ENCODE peak calls at places on chromosome 5, in eight cellular contexts. One of them, this sample, is unnamed.

GRCh38 chr5:68331202-68332108 is 115.9 kb downstream of the PIK3R1 start:
- DNase-seq in heart left ventricle: no peak
- DNase-seq in suprapubic skin: no peak
- DNase-seq in HCT116: no peak
- DNase-seq in A549: no peak
- DNase-seq in lower leg skin: no peak
- DNase-seq in Peyer's patch: no peak
- DNase-seq in GM12892: no peak
- DNase-seq in this sample: no peak

GRCh38 chr5:175712681-175713085 is 54.8 kb downstream of the HRH2 start:
- DNase-seq in suprapubic skin: peak; percentile 26
- DNase-seq in A549: no peak
- DNase-seq in HCT116: no peak
- DNase-seq in lower leg skin: peak; percentile 69
- DNase-seq in heart left ventricle: no peak
- DNase-seq in GM12892: no peak
- DNase-seq in Peyer's patch: peak; percentile 30
- DNase-seq in this sample: no peak

GRCh38 chr5:168307022-168307421 is 15.6 kb downstream of the WWC1 start:
- DNase-seq in GM12892: no peak
- DNase-seq in heart left ventricle: no peak
- DNase-seq in lower leg skin: no peak
- DNase-seq in A549: no peak
- DNase-seq in Peyer's patch: no peak
- DNase-seq in suprapubic skin: no peak
- DNase-seq in HCT116: no peak
- DNase-seq in this sample: no peak

GRCh38 chr5:53426878-53427277 is 53.6 kb upstream of the FST start:
- DNase-seq in lower leg skin: no peak
- DNase-seq in GM12892: no peak
- DNase-seq in heart left ventricle: no peak
- DNase-seq in HCT116: no peak
- DNase-seq in Peyer's patch: no peak
- DNase-seq in A549: no peak
- DNase-seq in suprapubic skin: no peak
- DNase-seq in this sample: peak; percentile 13

GRCh38 chr5:34666392-34667080 is 10.4 kb downstream of the RAI14 start:
- DNase-seq in lower leg skin: no peak
- DNase-seq in GM12892: no peak
- DNase-seq in heart left ventricle: no peak
- DNase-seq in Peyer's patch: no peak
- DNase-seq in A549: no peak
- DNase-seq in HCT116: no peak
- DNase-seq in suprapubic skin: no peak
- DNase-seq in this sample: no peak

GRCh38 chr5:100667021-100667671 is 132.0 kb downstream of the FAM174A start:
- DNase-seq in heart left ventricle: no peak
- DNase-seq in suprapubic skin: no peak
- DNase-seq in Peyer's patch: no peak
- DNase-seq in lower leg skin: no peak
- DNase-seq in HCT116: no peak
- DNase-seq in A549: no peak
- DNase-seq in GM12892: no peak
- DNase-seq in this sample: no peak

GRCh38 chr5:56039985-56040384 is 45.2 kb upstream of the IL6ST start:
- DNase-seq in lower leg skin: no peak
- DNase-seq in A549: no peak
- DNase-seq in GM12892: no peak
- DNase-seq in HCT116: no peak
- DNase-seq in heart left ventricle: no peak
- DNase-seq in suprapubic skin: no peak
- DNase-seq in Peyer's patch: no peak
- DNase-seq in this sample: no peak

GRCh38 chr5:157290981-157291711 is 25.2 kb downstream of the CYFIP2 start:
- DNase-seq in HCT116: no peak
- DNase-seq in lower leg skin: no peak
- DNase-seq in GM12892: no peak
- DNase-seq in suprapubic skin: no peak
- DNase-seq in Peyer's patch: peak; percentile 77
- DNase-seq in A549: peak; percentile 54
- DNase-seq in heart left ventricle: no peak
- DNase-seq in this sample: no peak

GRCh38 chr5:43772601-43773031 is 169.6 kb downstream of the NNT start:
- DNase-seq in GM12892: no peak
- DNase-seq in heart left ventricle: no peak
- DNase-seq in lower leg skin: no peak
- DNase-seq in A549: no peak
- DNase-seq in Peyer's patch: no peak
- DNase-seq in suprapubic skin: no peak
- DNase-seq in HCT116: peak; percentile 44
- DNase-seq in this sample: peak; percentile 85

GRCh38 chr5:108212775-108213346 is 169.0 kb downstream of the FBXL17 start:
- DNase-seq in GM12892: no peak
- DNase-seq in A549: no peak
- DNase-seq in heart left ventricle: no peak
- DNase-seq in Peyer's patch: no peak
- DNase-seq in suprapubic skin: no peak
- DNase-seq in lower leg skin: no peak
- DNase-seq in HCT116: no peak
- DNase-seq in this sample: peak; percentile 2

GRCh38 chr5:175590471-175590881 is 67.4 kb upstream of the HRH2 start:
- DNase-seq in lower leg skin: peak; percentile 45
- DNase-seq in HCT116: no peak
- DNase-seq in heart left ventricle: no peak
- DNase-seq in suprapubic skin: no peak
- DNase-seq in A549: no peak
- DNase-seq in Peyer's patch: no peak
- DNase-seq in GM12892: no peak
- DNase-seq in this sample: no peak

GRCh38 chr5:78300464-78301045 is 6.1 kb upstream of the AP3B1 start:
- DNase-seq in Peyer's patch: no peak
- DNase-seq in lower leg skin: no peak
- DNase-seq in HCT116: peak; percentile 23
- DNase-seq in A549: no peak
- DNase-seq in suprapubic skin: no peak
- DNase-seq in heart left ventricle: no peak
- DNase-seq in GM12892: no peak
- DNase-seq in this sample: peak; percentile 22

GRCh38 chr5:159873680-159874079 is 42.6 kb upstream of the ADRA1B start:
- DNase-seq in A549: peak; percentile 18
- DNase-seq in Peyer's patch: no peak
- DNase-seq in HCT116: no peak
- DNase-seq in lower leg skin: no peak
- DNase-seq in suprapubic skin: no peak
- DNase-seq in GM12892: no peak
- DNase-seq in heart left ventricle: no peak
- DNase-seq in this sample: no peak

GRCh38 chr5:39226100-39226451 is 6.7 kb upstream of the FYB1 start:
- DNase-seq in A549: no peak
- DNase-seq in Peyer's patch: no peak
- DNase-seq in lower leg skin: no peak
- DNase-seq in HCT116: no peak
- DNase-seq in suprapubic skin: no peak
- DNase-seq in heart left ventricle: no peak
- DNase-seq in GM12892: no peak
- DNase-seq in this sample: no peak

GRCh38 chr5:56415356-56415765 is 182.2 kb upstream of the ANKRD55 start:
- DNase-seq in GM12892: peak; percentile 10
- DNase-seq in A549: no peak
- DNase-seq in HCT116: no peak
- DNase-seq in Peyer's patch: no peak
- DNase-seq in heart left ventricle: peak; percentile 48
- DNase-seq in suprapubic skin: no peak
- DNase-seq in lower leg skin: no peak
- DNase-seq in this sample: no peak

GRCh38 chr5:52177193-52177592 is 610.5 kb upstream of the ITGA1 start:
- DNase-seq in HCT116: no peak
- DNase-seq in Peyer's patch: no peak
- DNase-seq in GM12892: no peak
- DNase-seq in lower leg skin: no peak
- DNase-seq in heart left ventricle: no peak
- DNase-seq in suprapubic skin: no peak
- DNase-seq in A549: no peak
- DNase-seq in this sample: no peak

GRCh38 chr5:152297866-152298265 is 107.2 kb downstream of the NMUR2 start:
- DNase-seq in suprapubic skin: no peak
- DNase-seq in A549: no peak
- DNase-seq in GM12892: no peak
- DNase-seq in lower leg skin: no peak
- DNase-seq in heart left ventricle: no peak
- DNase-seq in HCT116: no peak
- DNase-seq in Peyer's patch: no peak
- DNase-seq in this sample: no peak
- TF ChIP-seq POLR2A in suprapubic skin: no peak
- TF ChIP-seq POLR2A in A549: no peak
- TF ChIP-seq POLR2A in GM12892: no peak
- TF ChIP-seq POLR2A in lower leg skin: no peak
- TF ChIP-seq POLR2A in heart left ventricle: no peak
- TF ChIP-seq POLR2A in HCT116: no peak
- TF ChIP-seq POLR2A in Peyer's patch: no peak
- TF ChIP-seq POLR2A in this sample: no peak

GRCh38 chr5:172839669-172840068 is 5.6 kb downstream of the ERGIC1 start:
- DNase-seq in suprapubic skin: no peak
- DNase-seq in Peyer's patch: no peak
- DNase-seq in GM12892: no peak
- DNase-seq in HCT116: no peak
- DNase-seq in lower leg skin: no peak
- DNase-seq in A549: no peak
- DNase-seq in heart left ventricle: no peak
- DNase-seq in this sample: no peak

GRCh38 chr5:172840077-172840777 is 6.2 kb downstream of the ERGIC1 start:
- DNase-seq in suprapubic skin: no peak
- DNase-seq in heart left ventricle: no peak
- DNase-seq in GM12892: no peak
- DNase-seq in Peyer's patch: peak; percentile 10
- DNase-seq in HCT116: no peak
- DNase-seq in lower leg skin: no peak
- DNase-seq in A549: no peak
- DNase-seq in this sample: no peak

GRCh38 chr5:172835246-172836030 is 1.4 kb downstream of the ERGIC1 start:
- DNase-seq in HCT116: no peak
- DNase-seq in A549: no peak
- DNase-seq in suprapubic skin: no peak
- DNase-seq in Peyer's patch: no peak
- DNase-seq in lower leg skin: no peak
- DNase-seq in GM12892: no peak
- DNase-seq in heart left ventricle: no peak
- DNase-seq in this sample: no peak

GRCh38 chr5:172838151-172838875 is 4.3 kb downstream of the ERGIC1 start:
- DNase-seq in heart left ventricle: no peak
- DNase-seq in HCT116: no peak
- DNase-seq in GM12892: no peak
- DNase-seq in A549: no peak
- DNase-seq in suprapubic skin: no peak
- DNase-seq in lower leg skin: no peak
- DNase-seq in Peyer's patch: no peak
- DNase-seq in this sample: no peak

DNA sequence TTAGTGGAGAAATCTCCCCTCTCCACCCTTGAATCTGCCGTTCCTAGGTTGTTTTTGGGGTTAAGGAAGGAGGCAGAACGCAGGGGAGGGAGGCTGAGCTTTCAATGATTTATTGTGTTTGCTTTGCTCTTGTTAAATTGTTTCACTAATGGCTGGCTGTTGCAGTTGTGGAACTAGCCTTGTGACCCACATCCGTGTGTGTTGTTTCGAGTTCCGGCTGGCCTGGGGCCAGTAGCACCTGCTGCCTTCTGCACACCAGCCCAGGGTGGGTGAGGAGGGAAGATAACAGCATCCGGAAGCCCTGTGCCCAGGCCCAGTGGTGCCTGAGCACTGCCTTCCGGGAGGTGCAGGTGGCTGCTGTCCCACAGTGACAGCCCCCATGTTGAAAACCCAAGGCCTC is 3.6 kb downstream of the ERGIC1 start:
- DNase-seq in lower leg skin: no peak
- DNase-seq in heart left ventricle: no peak
- DNase-seq in suprapubic skin: no peak
- DNase-seq in A549: no peak
- DNase-seq in GM12892: peak; percentile 63
- DNase-seq in Peyer's patch: peak; percentile 87
- DNase-seq in HCT116: no peak
- DNase-seq in this sample: no peak
- TF ChIP-seq POLR2A in lower leg skin: no peak
- TF ChIP-seq POLR2A in heart left ventricle: no peak
- TF ChIP-seq POLR2A in suprapubic skin: no peak
- TF ChIP-seq POLR2A in A549: no peak
- TF ChIP-seq POLR2A in GM12892: peak; percentile 44
- TF ChIP-seq POLR2A in Peyer's patch: peak; percentile 35
- TF ChIP-seq POLR2A in HCT116: no peak
- TF ChIP-seq POLR2A in this sample: no peak

GRCh38 chr5:72956324-72957140 is 691 bp downstream of the FCHO2 start:
- DNase-seq in HCT116: no peak
- DNase-seq in A549: peak; percentile 47
- DNase-seq in Peyer's patch: peak; percentile 73
- DNase-seq in heart left ventricle: peak; percentile 48
- DNase-seq in lower leg skin: peak; percentile 89
- DNase-seq in GM12892: peak; percentile 40
- DNase-seq in suprapubic skin: peak; percentile 85
- DNase-seq in this sample: peak; percentile 83
- TF ChIP-seq POLR2A in HCT116: no peak
- TF ChIP-seq POLR2A in A549: peak; percentile 12
- TF ChIP-seq POLR2A in Peyer's patch: no peak
- TF ChIP-seq POLR2A in heart left ventricle: no peak
- TF ChIP-seq POLR2A in lower leg skin: no peak
- TF ChIP-seq POLR2A in GM12892: no peak
- TF ChIP-seq POLR2A in suprapubic skin: no peak
- TF ChIP-seq POLR2A in this sample: no peak

GRCh38 chr5:115262405-115263247 is at the start of gene PGGT1B:
- DNase-seq in A549: peak; percentile 54
- DNase-seq in suprapubic skin: peak; percentile 86
- DNase-seq in lower leg skin: peak; percentile 93
- DNase-seq in Peyer's patch: peak; percentile 82
- DNase-seq in heart left ventricle: peak; percentile 79
- DNase-seq in GM12892: peak; percentile 48
- DNase-seq in HCT116: peak; percentile 32
- DNase-seq in this sample: peak; percentile 68
- TF ChIP-seq POLR2A in A549: peak; percentile 88
- TF ChIP-seq POLR2A in suprapubic skin: no peak
- TF ChIP-seq POLR2A in lower leg skin: no peak
- TF ChIP-seq POLR2A in Peyer's patch: no peak
- TF ChIP-seq POLR2A in heart left ventricle: no peak
- TF ChIP-seq POLR2A in GM12892: peak; percentile 89
- TF ChIP-seq POLR2A in HCT116: peak; percentile 59
- TF ChIP-seq POLR2A in this sample: peak; percentile 80

This sample was measured in erythroblast.